ENCODE peak calls at places on chromosome 4, in four cellular contexts. H, L, W and P are unnamed samples.

GRCh38 chr4:84855774-84856173 is 110.7 kb downstream of the WDFY3 start:
- DNase-seq in H (no peak), W (no peak), L (peak; percentile 18), P (peak; percentile 26)

GRCh38 chr4:6109842-6110560 is 90.3 kb downstream of the JAKMIP1 start:
- DNase-seq in W (no peak), H (peak; percentile 1), L (peak; percentile 60), P (peak; percentile 34)

GRCh38 chr4:86271057-86271456 is 88.8 kb downstream of the MAPK10 start:
- DNase-seq in H (no peak), L (no peak), W (no peak), P (no peak)

GRCh38 chr4:8269535-8270417 is at the start of gene HTRA3:
- DNase-seq in L (peak; percentile 76), H (peak; percentile 73), W (peak; percentile 86), P (no peak)

GRCh38 chr4:113350576-113350975 is 301.1 kb downstream of the ANK2 start:
- DNase-seq in H (no peak), L (no peak), W (no peak), P (no peak)

GRCh38 chr4:5381981-5382441 is 326.3 kb downstream of the EVC2 start:
- DNase-seq in L (no peak), H (no peak), W (no peak), P (no peak)

GRCh38 chr4:46852839-46853238 is 56.2 kb downstream of the COX7B2 start:
- DNase-seq in L (no peak), W (no peak), H (no peak), P (no peak)

GRCh38 chr4:186192068-186192751 is 843 bp downstream of the CYP4V2 start:
- DNase-seq in H (peak; percentile 47), W (peak; percentile 54), L (peak; percentile 63), P (peak; percentile 37)

GRCh38 chr4:173189117-173189693 is 20.6 kb downstream of the GALNT7 start:
- DNase-seq in L (no peak), H (no peak), W (no peak), P (no peak)

GRCh38 chr4:129346760-129347159 is 250.8 kb downstream of the C4orf33 start:
- DNase-seq in H (no peak), L (peak; percentile 36), W (no peak), P (no peak)

GRCh38 chr4:55561884-55562283 is 15.2 kb upstream of the CLOCK start:
- DNase-seq in H (no peak), L (no peak), W (no peak), P (no peak)

GRCh38 chr4:136725286-136726081 is 806.8 kb downstream of the PCDH18 start:
- DNase-seq in H (no peak), L (no peak), W (no peak), P (no peak)

GRCh38 chr4:148442830-148443549 is 776 bp upstream of the NR3C2 start:
- DNase-seq in L (no peak), H (no peak), W (peak; percentile 67), P (no peak)

GRCh38 chr4:76601791-76602190 is 166.8 kb downstream of the SHROOM3 start:
- DNase-seq in L (no peak), W (no peak), H (no peak), P (peak; percentile 20)

GRCh38 chr4:19693949-19694597 is 557.6 kb upstream of the SLIT2 start:
- DNase-seq in L (no peak), W (no peak), H (peak; percentile 11), P (no peak)

GRCh38 chr4:2843909-2844584 is 403 bp downstream of the ADD1 start:
- DNase-seq in L (peak; percentile 83), H (peak; percentile 61), W (peak; percentile 81), P (peak; percentile 66)

GRCh38 chr4:11218692-11219091 is 210.0 kb downstream of the HS3ST1 start:
- DNase-seq in H (no peak), L (no peak), W (no peak), P (no peak)

GRCh38 chr4:1766336-1767057 is 26.6 kb upstream of the FGFR3 start:
- DNase-seq in L (peak; percentile 74), H (no peak), W (no peak), P (peak; percentile 53)

GRCh38 chr4:174578366-174578765 is 56.1 kb upstream of the HPGD start:
- DNase-seq in L (no peak), H (no peak), W (no peak), P (no peak)

GRCh38 chr4:134552063-134552462 is 350.5 kb upstream of the PABPC4L start:
- DNase-seq in W (no peak), L (no peak), H (no peak), P (no peak)

GRCh38 chr4:88705805-88706518 is 8.3 kb upstream of the NAP1L5 start:
- DNase-seq in L (no peak), H (no peak), W (no peak), P (no peak)

GRCh38 chr4:14560577-14560976 is 441.7 kb upstream of the CPEB2 start:
- DNase-seq in L (no peak), H (no peak), W (no peak), P (no peak)

GRCh38 chr4:88807499-88807898 is 109.9 kb upstream of the NAP1L5 start:
- DNase-seq in W (no peak), H (no peak), L (no peak), P (no peak)

GRCh38 chr4:84498203-84499026 is 677 bp downstream of the NKX6-1 start:
- DNase-seq in L (peak; percentile 70), W (no peak), H (no peak), P (peak; percentile 41)

GRCh38 chr4:16461362-16461761 is 235.1 kb upstream of the TAPT1 start:
- DNase-seq in L (no peak), W (no peak), H (no peak), P (no peak)

GRCh38 chr4:185040523-185040922 is 22.2 kb downstream of the HELT start:
- DNase-seq in H (no peak), L (no peak), W (no peak), P (no peak)

GRCh38 chr4:3479358-3480101 is 16.4 kb downstream of the DOK7 start:
- DNase-seq in W (no peak), L (no peak), H (no peak), P (no peak)

GRCh38 chr4:7134737-7135388 is 57.5 kb upstream of the SORCS2 start:
- DNase-seq in W (peak; percentile 87), L (no peak), H (peak; percentile 47), P (peak; percentile 42)

GRCh38 chr4:166622425-166622977 is 611.8 kb downstream of the SPOCK3 start:
- DNase-seq in W (no peak), H (no peak), L (no peak), P (no peak)

GRCh38 chr4:3473251-3473942 is 10.3 kb downstream of the DOK7 start:
- DNase-seq in W (peak; percentile 61), L (peak; percentile 1), H (no peak), P (peak; percentile 56)

GRCh38 chr4:2913168-2913567 is 50.0 kb downstream of the NOP14 start:
- DNase-seq in W (no peak), H (no peak), L (no peak), P (no peak)

GRCh38 chr4:32824321-32824720 is 2104.2 kb downstream of the PCDH7 start:
- DNase-seq in L (no peak), H (no peak), W (no peak), P (no peak)

GRCh38 chr4:156294577-156294976 is 340.9 kb upstream of the CTSO start:
- DNase-seq in W (no peak), H (no peak), L (peak; percentile 42), P (peak; percentile 16)

GRCh38 chr4:106329027-106329618 is 12.8 kb downstream of the AIMP1 start:
- DNase-seq in L (peak; percentile 26), H (no peak), W (no peak), P (no peak)

GRCh38 chr4:73447701-73448100 is 11.7 kb downstream of the AFP start:
- DNase-seq in W (no peak), H (no peak), L (no peak), P (no peak)

GRCh38 chr4:42641155-42641554 is 15.8 kb downstream of the ATP8A1 start:
- DNase-seq in L (no peak), W (no peak), H (no peak), P (no peak)

GRCh38 chr4:38891051-38891738 is 23.6 kb downstream of the FAM114A1 start:
- DNase-seq in H (no peak), L (no peak), W (no peak), P (no peak)
- H3K27ac ChIP-seq in H (no peak overlapping the region), L (no peak overlapping the region), W (no peak overlapping the region), P (no peak overlapping the region)

DNA sequence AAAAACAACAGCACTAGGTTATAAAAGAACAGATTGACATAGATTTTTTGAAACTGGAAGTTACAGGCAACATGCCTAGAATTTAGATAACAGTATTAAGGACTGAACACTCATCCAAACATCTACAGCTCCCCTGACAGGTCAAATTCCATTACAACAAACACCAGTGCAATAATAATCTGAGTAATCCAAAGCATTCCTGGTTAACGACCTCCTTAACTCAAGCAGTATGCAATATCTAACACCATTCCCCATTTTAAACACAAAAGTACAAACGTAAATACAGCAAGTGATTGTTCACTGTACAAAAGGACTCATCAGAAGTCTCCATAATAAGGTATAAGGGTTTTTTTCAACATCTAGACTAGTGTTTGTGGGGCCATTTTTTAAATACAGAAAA is 30.5 kb downstream of the TSPAN5 start:
- DNase-seq in W (no peak), L (no peak), H (no peak), P (no peak)
- H3K27ac ChIP-seq in W (no peak overlapping the region), L (no peak overlapping the region), H (no peak overlapping the region), P (no peak overlapping the region)

DNA sequence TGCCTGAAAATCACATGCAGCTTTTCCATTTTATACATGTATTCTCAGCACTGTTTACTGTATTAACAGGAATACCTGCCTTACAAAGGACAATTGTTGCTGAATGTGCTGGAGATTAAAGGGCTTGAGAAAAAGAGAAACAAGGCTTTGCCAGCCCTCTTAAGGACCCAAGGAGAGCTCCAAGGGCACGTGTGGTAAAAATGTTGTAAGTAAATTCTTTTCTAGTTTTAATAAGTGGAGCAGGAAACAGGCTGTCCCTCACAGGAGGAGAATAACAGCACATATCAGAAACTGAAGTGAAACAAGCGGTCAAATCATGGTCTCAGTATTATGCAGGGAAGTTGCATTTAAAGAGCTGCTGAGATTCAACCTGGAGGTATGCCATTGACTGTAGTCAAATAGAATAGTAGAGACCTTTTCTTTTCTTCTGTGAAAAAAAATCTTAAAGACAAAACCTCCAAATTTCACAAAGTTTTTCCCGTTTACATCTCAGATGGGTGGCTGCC is 18.5 kb downstream of the IGFBP7 start:
- DNase-seq in L (no peak), W (no peak), H (no peak), P (no peak)
- H3K27ac ChIP-seq in L (no peak overlapping the region), W (no peak overlapping the region), H (peak overlapping the region; percentile 64), P (peak overlapping the region; percentile 61)

DNA sequence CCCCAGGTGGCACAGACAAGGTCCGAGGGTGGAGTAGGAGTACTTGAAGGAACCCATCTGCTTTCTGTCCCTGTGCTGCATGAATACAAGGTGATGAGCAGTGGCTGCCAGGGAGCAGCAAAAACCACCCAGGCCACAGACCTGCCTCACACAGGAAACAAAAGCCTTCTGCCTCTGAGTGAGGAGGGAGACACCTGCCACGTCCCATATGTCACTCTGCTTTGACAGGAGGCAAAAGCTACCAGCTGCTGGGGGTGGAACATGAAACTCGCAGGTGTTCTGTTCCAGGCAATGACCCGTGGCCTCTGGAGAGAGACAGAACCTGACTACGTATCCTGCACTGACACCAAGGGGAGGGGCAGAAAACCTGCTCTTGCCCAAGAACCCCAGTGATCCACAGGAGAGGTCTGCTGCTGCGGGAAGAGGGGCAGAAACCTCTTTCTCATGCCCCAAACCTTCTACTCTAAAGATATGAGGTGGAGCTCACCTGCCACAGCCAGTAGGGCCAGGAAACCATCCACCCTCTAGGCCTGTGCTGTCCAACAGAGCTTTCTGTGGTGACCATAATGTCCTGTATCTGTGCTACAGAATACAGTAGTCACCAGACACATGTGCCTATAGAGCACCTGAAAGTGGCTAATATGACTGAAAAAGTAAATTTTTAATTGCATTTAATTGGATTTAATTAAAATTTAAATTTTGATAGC is 172.9 kb downstream of the PRDM5 start:
- DNase-seq in L (no peak), W (no peak), H (no peak), P (no peak)
- H3K27ac ChIP-seq in L (no peak overlapping the region), W (no peak overlapping the region), H (no peak overlapping the region), P (no peak overlapping the region)